ENCODE peak calls at places on chromosome X, in six cellular contexts. G is activated CD8-positive, alpha-beta T cell treated with anti-CD3 and anti-CD28 coated beads for 36 hours; C is heart left ventricle; D is cerebellum; M is NCI-H1092 treated with DMSO at 0.1 percent for 48 hours; A is NCI-H1436. Q is an unnamed sample.

GRCh38 chrX:83160096-83160495 is 348.0 kb upstream of the POU3F4 start:
- DNase-seq in C (no peak), G (no peak), A (no peak), M (no peak), D (no peak), Q (no peak)

GRCh38 chrX:11064851-11065600 is 46.1 kb upstream of the HCCS start:
- DNase-seq in A (no peak), C (no peak), M (no peak), G (no peak), D (no peak), Q (no peak)

GRCh38 chrX:118493653-118494297 is 1.8 kb upstream of the DOCK11 start:
- DNase-seq in M (no peak), D (no peak), C (no peak), G (no peak), A (no peak), Q (no peak)

GRCh38 chrX:103722505-103722904 is 11.8 kb downstream of the TMEM31 start:
- DNase-seq in A (no peak), G (no peak), C (no peak), M (no peak), D (peak), Q (no peak)

GRCh38 chrX:121103381-121103780 is 56.0 kb downstream of the GLUD2 start:
- DNase-seq in M (no peak), A (no peak), D (no peak), G (no peak), C (no peak), Q (no peak)

GRCh38 chrX:139936259-139936658 is 3.4 kb upstream of the ATP11C start:
- DNase-seq in G (no peak), D (no peak), M (no peak), A (no peak), C (no peak), Q (no peak)

GRCh38 chrX:14243823-14244222 is 214.1 kb upstream of the GEMIN8 start:
- DNase-seq in C (no peak), D (no peak), M (no peak), A (no peak), G (no peak), Q (peak)

GRCh38 chrX:46444011-46444410 is 101.2 kb downstream of the ZNF674 start:
- DNase-seq in A (no peak), M (no peak), G (peak), C (no peak), D (no peak), Q (peak)

GRCh38 chrX:19627081-19627480 is 111.8 kb upstream of the MAP3K15 start:
- DNase-seq in M (no peak), G (no peak), C (no peak), D (no peak), A (no peak), Q (no peak)

GRCh38 chrX:136447968-136448367 is 39.8 kb upstream of the BRS3 start:
- DNase-seq in A (no peak), D (no peak), G (no peak), M (no peak), C (no peak), Q (no peak)

GRCh38 chrX:108126661-108127060 is 35.1 kb downstream of the ATG4A start:
- DNase-seq in D (no peak), A (no peak), G (no peak), M (no peak), C (no peak), Q (no peak)

Q was measured in adrenal gland.